ENCODE peak calls at places on chromosomes 6 and 20, in eight cellular contexts. A is HTR-8/SVneo; C is ELR; X is GM23248; M is AG09319; J is nucleus accumbens; N is effector CD4-positive, alpha-beta T cell; Z is GM20000. I is an unnamed sample.

GRCh38 chr20:46213946-46214830 is 94.1 kb downstream of the CDH22 start:
- DNase-seq in X (no peak), N (no peak), A (no peak), Z (no peak), J (no peak), C (no peak), M (no peak), I (no peak)

GRCh38 chr6:139515511-139515910 is 141.1 kb upstream of the CITED2 start:
- DNase-seq in X (no peak), N (no peak), Z (peak), M (no peak), C (no peak), J (no peak), A (peak), I (no peak)

GRCh38 chr20:51541189-51542032 is 1.1 kb downstream of the NFATC2 start:
- DNase-seq in A (no peak), N (peak), C (no peak), J (peak), X (peak), M (peak), Z (peak), I (peak)

GRCh38 chr20:63061701-63062100 is 54.9 kb upstream of the BHLHE23 start:
- DNase-seq in Z (no peak), M (no peak), A (no peak), J (no peak), X (no peak), C (no peak), N (no peak), I (no peak)

GRCh38 chr6:87656857-87657256 is 45.2 kb downstream of the AKIRIN2 start:
- DNase-seq in M (no peak), X (no peak), N (no peak), J (no peak), Z (no peak), C (no peak), A (no peak), I (no peak)

GRCh38 chr20:38987777-38988176 is 25.6 kb downstream of the DHX35 start:
- DNase-seq in Z (peak), C (no peak), M (no peak), J (no peak), N (no peak), A (no peak), X (no peak), I (no peak)

GRCh38 chr6:42453649-42454427 is 2.1 kb upstream of the TRERF1 start:
- DNase-seq in A (no peak), Z (peak), M (no peak), J (no peak), X (peak), N (no peak), C (peak), I (no peak)

GRCh38 chr6:133165235-133165634 is 75.9 kb upstream of the EYA4 start:
- DNase-seq in X (no peak), A (no peak), J (no peak), M (no peak), C (no peak), Z (no peak), N (no peak), I (no peak)

GRCh38 chr20:57783956-57784837 is 74.4 kb upstream of the PMEPA1 start:
- DNase-seq in M (no peak), C (no peak), J (no peak), N (no peak), A (no peak), Z (no peak), X (peak), I (no peak)

GRCh38 chr6:119495230-119495683 is 145.7 kb upstream of the MAN1A1 start:
- DNase-seq in N (no peak), X (no peak), M (no peak), C (no peak), A (no peak), J (no peak), Z (no peak), I (no peak)

GRCh38 chr6:162998777-162999176 is 271.0 kb downstream of the PACRG start:
- DNase-seq in X (no peak), N (no peak), Z (no peak), A (no peak), M (no peak), J (no peak), C (no peak), I (no peak)

GRCh38 chr20:19322061-19322985 is 109.9 kb downstream of the SLC24A3 start:
- DNase-seq in X (no peak), Z (no peak), M (no peak), N (no peak), A (no peak), C (no peak), J (no peak), I (peak)

GRCh38 chr6:138580801-138581200 is 81.5 kb upstream of the NHSL1 start:
- DNase-seq in N (no peak), X (peak), C (no peak), J (no peak), M (no peak), A (no peak), Z (no peak), I (no peak)

GRCh38 chr6:149566372-149567193 is at the start of gene GINM1:
- DNase-seq in N (peak), A (no peak), C (peak), J (peak), M (no peak), X (peak), Z (peak), I (no peak)

GRCh38 chr6:158031445-158032353 is 50.0 kb downstream of the SYNJ2 start:
- DNase-seq in M (peak), C (peak), J (no peak), N (no peak), X (peak), A (peak), Z (no peak), I (peak)

GRCh38 chr20:47859255-47859654 is 74.0 kb upstream of the SULF2 start:
- DNase-seq in A (no peak), J (no peak), N (no peak), X (peak), C (no peak), M (peak), Z (no peak), I (no peak)

GRCh38 chr20:45098096-45098773 is 2.7 kb downstream of the KCNS1 start:
- DNase-seq in C (no peak), X (peak), A (no peak), M (no peak), Z (peak), N (no peak), J (no peak), I (no peak)

GRCh38 chr6:3489032-3489757 is 32.3 kb upstream of the SLC22A23 start:
- DNase-seq in Z (no peak), A (no peak), X (peak), N (no peak), J (no peak), M (no peak), C (peak), I (no peak)

GRCh38 chr20:19742974-19743649 is 14.9 kb upstream of the RIN2 start:
- DNase-seq in X (no peak), M (no peak), J (no peak), A (no peak), Z (no peak), N (no peak), C (no peak), I (no peak)

GRCh38 chr6:135637701-135638100 is 140.2 kb upstream of the AHI1 start:
- DNase-seq in X (peak), A (no peak), J (no peak), Z (no peak), N (no peak), C (no peak), M (no peak), I (no peak)

GRCh38 chr6:157253699-157254098 is 69.6 kb downstream of the TMEM242 start:
- DNase-seq in X (no peak), C (no peak), A (no peak), Z (no peak), M (no peak), N (no peak), J (no peak), I (no peak)

GRCh38 chr20:46222521-46223007 is 85.7 kb downstream of the CDH22 start:
- DNase-seq in J (no peak), A (no peak), X (no peak), M (no peak), Z (no peak), C (no peak), N (no peak), I (peak)

GRCh38 chr20:46438156-46438750 is 31.8 kb upstream of the ELMO2 start:
- DNase-seq in N (peak), J (peak), X (peak), Z (peak), M (no peak), A (peak), C (peak), I (no peak)

GRCh38 chr20:41167118-41167470 is 29.8 kb downstream of the PLCG1 start:
- DNase-seq in C (no peak), M (no peak), N (no peak), X (no peak), J (no peak), A (no peak), Z (no peak), I (no peak)

GRCh38 chr20:1391640-1392442 is 1.0 kb downstream of the FKBP1A start:
- DNase-seq in Z (no peak), X (peak), A (no peak), C (peak), M (no peak), J (no peak), N (no peak), I (no peak)

GRCh38 chr20:8808180-8808535 is 260.7 kb upstream of the PLCB4 start:
- DNase-seq in C (no peak), J (no peak), A (no peak), N (no peak), Z (no peak), M (no peak), X (no peak), I (no peak)

GRCh38 chr6:4561773-4562172 is 214.4 kb upstream of the CDYL start:
- DNase-seq in C (no peak), M (no peak), A (no peak), J (no peak), Z (no peak), X (no peak), N (no peak), I (no peak)

I was measured in right atrium auricular region.